ENCODE peak calls at places on chromosomes 3 and 15, in ten cellular contexts. W, F, G, L, N, C, M, T, R and V are unnamed samples.
A peak's percentile ranks its signal among the peaks of the same experiment; 100 is the strongest.

GRCh38 chr15:67331676-67332075 is 77.1 kb downstream of the IQCH start:
- DNase-seq in W (no peak), C (no peak), G (no peak), M (no peak), L (no peak), N (no peak), F (no peak), R (peak; percentile 23), T (no peak), V (no peak)

GRCh38 chr3:160919942-160920341 is 163.9 kb downstream of the PPM1L start:
- DNase-seq in F (no peak), W (no peak), C (no peak), T (no peak), N (no peak), L (no peak), G (no peak), R (no peak), M (no peak), V (no peak)

GRCh38 chr3:156014456-156014855 is 105.9 kb upstream of the KCNAB1 start:
- DNase-seq in G (no peak), W (no peak), M (no peak), R (no peak), T (no peak), L (no peak), N (no peak), F (no peak), C (no peak), V (no peak)

GRCh38 chr3:115999598-115999997 is 376.3 kb downstream of the GAP43 start:
- DNase-seq in F (no peak), N (no peak), M (no peak), R (no peak), W (no peak), C (no peak), G (no peak), L (peak; percentile 79), T (no peak), V (no peak)

GRCh38 chr3:171748341-171748918 is 61.9 kb downstream of the PLD1 start:
- DNase-seq in G (no peak), W (no peak), M (no peak), N (no peak), R (no peak), F (no peak), L (no peak), C (no peak), T (no peak), V (no peak)

GRCh38 chr3:13045904-13046568 is 27.2 kb downstream of the IQSEC1 start:
- DNase-seq in F (no peak), G (no peak), R (no peak), L (no peak), C (no peak), W (no peak), M (no peak), N (no peak), T (no peak), V (no peak)

GRCh38 chr15:79901958-79902357 is 5.1 kb upstream of the MTHFS start:
- DNase-seq in N (no peak), W (no peak), T (no peak), R (no peak), G (no peak), M (no peak), L (no peak), F (no peak), C (no peak), V (no peak)

GRCh38 chr3:111915905-111916304 is 56.8 kb downstream of the PHLDB2 start:
- DNase-seq in W (peak; percentile 67), G (no peak), N (no peak), F (no peak), M (no peak), T (no peak), R (no peak), C (no peak), L (no peak), V (no peak)

GRCh38 chr3:64732570-64732969 is 44.8 kb upstream of the ADAMTS9 start:
- DNase-seq in C (no peak), W (peak; percentile 5), F (no peak), N (no peak), G (no peak), T (no peak), M (no peak), R (no peak), L (no peak), V (no peak)

GRCh38 chr3:164208026-164208425 is 870.3 kb downstream of the SI start:
- DNase-seq in M (no peak), F (no peak), G (no peak), W (peak; percentile 9), T (no peak), N (peak; percentile 17), L (no peak), C (no peak), R (no peak), V (no peak)

GRCh38 chr3:65729973-65730372 is 308.7 kb downstream of the MAGI1 start:
- DNase-seq in N (no peak), C (no peak), R (no peak), W (no peak), M (no peak), G (no peak), F (no peak), T (no peak), L (no peak), V (no peak)

GRCh38 chr3:119751423-119751822 is 30.5 kb upstream of the NR1I2 start:
- DNase-seq in T (no peak), W (no peak), F (no peak), N (no peak), G (no peak), L (no peak), M (no peak), C (no peak), R (no peak), V (no peak)